ENCODE peak calls at places on chromosomes 1 and 21, in ten cellular contexts. One of them, this sample, is unnamed.

GRCh38 chr21:35328856-35329455 is 279.9 kb upstream of the RUNX1 start:
- DNase-seq in ELR: no peak
- DNase-seq in stimulated activated CD8-positive, alpha-beta memory T cell treated with anti-CD3 and anti-CD28 coated beads, Interleukin-7, amount 100 ng/mL, for 24 hours: no peak
- DNase-seq in NCI-H774: no peak
- DNase-seq in effector memory CD4-positive, alpha-beta T cell: no peak
- DNase-seq in NCI-H2029 treated with DMSO at 0.1 percent for 48 hours: peak
- DNase-seq in left ventricle myocardium inferior: no peak
- DNase-seq in cardiac fibroblast: no peak
- DNase-seq in PC-9: no peak
- DNase-seq in AG08396: no peak
- DNase-seq in this sample: peak

GRCh38 chr1:63780541-63780940 is 6.7 kb downstream of the ROR1 start:
- DNase-seq in ELR: no peak
- DNase-seq in stimulated activated CD8-positive, alpha-beta memory T cell treated with anti-CD3 and anti-CD28 coated beads, Interleukin-7, amount 100 ng/mL, for 24 hours: no peak
- DNase-seq in NCI-H774: no peak
- DNase-seq in effector memory CD4-positive, alpha-beta T cell: no peak
- DNase-seq in NCI-H2029 treated with DMSO at 0.1 percent for 48 hours: no peak
- DNase-seq in left ventricle myocardium inferior: no peak
- DNase-seq in cardiac fibroblast: no peak
- DNase-seq in PC-9: no peak
- DNase-seq in AG08396: no peak
- DNase-seq in this sample: no peak

GRCh38 chr1:219467524-219467923 is 145.4 kb downstream of the ZC3H11B start:
- DNase-seq in ELR: no peak
- DNase-seq in stimulated activated CD8-positive, alpha-beta memory T cell treated with anti-CD3 and anti-CD28 coated beads, Interleukin-7, amount 100 ng/mL, for 24 hours: no peak
- DNase-seq in NCI-H774: no peak
- DNase-seq in effector memory CD4-positive, alpha-beta T cell: no peak
- DNase-seq in NCI-H2029 treated with DMSO at 0.1 percent for 48 hours: no peak
- DNase-seq in left ventricle myocardium inferior: no peak
- DNase-seq in cardiac fibroblast: no peak
- DNase-seq in PC-9: no peak
- DNase-seq in AG08396: peak
- DNase-seq in this sample: no peak

GRCh38 chr1:162056043-162056442 is 13.4 kb upstream of the NOS1AP start:
- DNase-seq in ELR: peak
- DNase-seq in stimulated activated CD8-positive, alpha-beta memory T cell treated with anti-CD3 and anti-CD28 coated beads, Interleukin-7, amount 100 ng/mL, for 24 hours: no peak
- DNase-seq in NCI-H774: peak
- DNase-seq in effector memory CD4-positive, alpha-beta T cell: no peak
- DNase-seq in NCI-H2029 treated with DMSO at 0.1 percent for 48 hours: peak
- DNase-seq in left ventricle myocardium inferior: peak
- DNase-seq in cardiac fibroblast: peak
- DNase-seq in PC-9: peak
- DNase-seq in AG08396: peak
- DNase-seq in this sample: peak

GRCh38 chr1:180290265-180291001 is 60.4 kb downstream of the LHX4 start:
- DNase-seq in ELR: no peak
- DNase-seq in stimulated activated CD8-positive, alpha-beta memory T cell treated with anti-CD3 and anti-CD28 coated beads, Interleukin-7, amount 100 ng/mL, for 24 hours: no peak
- DNase-seq in NCI-H774: no peak
- DNase-seq in effector memory CD4-positive, alpha-beta T cell: no peak
- DNase-seq in NCI-H2029 treated with DMSO at 0.1 percent for 48 hours: no peak
- DNase-seq in left ventricle myocardium inferior: no peak
- DNase-seq in cardiac fibroblast: no peak
- DNase-seq in PC-9: no peak
- DNase-seq in AG08396: no peak
- DNase-seq in this sample: no peak

GRCh38 chr21:45288441-45288841 is 746 bp upstream of the POFUT2 start:
- DNase-seq in ELR: no peak
- DNase-seq in stimulated activated CD8-positive, alpha-beta memory T cell treated with anti-CD3 and anti-CD28 coated beads, Interleukin-7, amount 100 ng/mL, for 24 hours: no peak
- DNase-seq in NCI-H774: no peak
- DNase-seq in effector memory CD4-positive, alpha-beta T cell: no peak
- DNase-seq in NCI-H2029 treated with DMSO at 0.1 percent for 48 hours: no peak
- DNase-seq in left ventricle myocardium inferior: no peak
- DNase-seq in cardiac fibroblast: no peak
- DNase-seq in PC-9: no peak
- DNase-seq in AG08396: no peak
- DNase-seq in this sample: no peak

GRCh38 chr1:225458222-225458631 is 30.4 kb upstream of the LBR start:
- DNase-seq in ELR: no peak
- DNase-seq in stimulated activated CD8-positive, alpha-beta memory T cell treated with anti-CD3 and anti-CD28 coated beads, Interleukin-7, amount 100 ng/mL, for 24 hours: no peak
- DNase-seq in NCI-H774: no peak
- DNase-seq in effector memory CD4-positive, alpha-beta T cell: no peak
- DNase-seq in NCI-H2029 treated with DMSO at 0.1 percent for 48 hours: no peak
- DNase-seq in left ventricle myocardium inferior: no peak
- DNase-seq in cardiac fibroblast: peak
- DNase-seq in PC-9: no peak
- DNase-seq in AG08396: no peak
- DNase-seq in this sample: no peak

GRCh38 chr1:17597651-17598050 is 58.2 kb downstream of the ARHGEF10L start:
- DNase-seq in ELR: no peak
- DNase-seq in stimulated activated CD8-positive, alpha-beta memory T cell treated with anti-CD3 and anti-CD28 coated beads, Interleukin-7, amount 100 ng/mL, for 24 hours: no peak
- DNase-seq in NCI-H774: no peak
- DNase-seq in effector memory CD4-positive, alpha-beta T cell: no peak
- DNase-seq in NCI-H2029 treated with DMSO at 0.1 percent for 48 hours: no peak
- DNase-seq in left ventricle myocardium inferior: no peak
- DNase-seq in cardiac fibroblast: no peak
- DNase-seq in PC-9: no peak
- DNase-seq in AG08396: no peak
- DNase-seq in this sample: no peak

GRCh38 chr1:212470059-212470458 is 37.3 kb downstream of the NENF start:
- DNase-seq in ELR: peak
- DNase-seq in stimulated activated CD8-positive, alpha-beta memory T cell treated with anti-CD3 and anti-CD28 coated beads, Interleukin-7, amount 100 ng/mL, for 24 hours: no peak
- DNase-seq in NCI-H774: no peak
- DNase-seq in effector memory CD4-positive, alpha-beta T cell: no peak
- DNase-seq in NCI-H2029 treated with DMSO at 0.1 percent for 48 hours: no peak
- DNase-seq in left ventricle myocardium inferior: peak
- DNase-seq in cardiac fibroblast: peak
- DNase-seq in PC-9: peak
- DNase-seq in AG08396: peak
- DNase-seq in this sample: no peak

GRCh38 chr1:26142165-26142564 is 16.7 kb upstream of the FAM110D start:
- DNase-seq in ELR: no peak
- DNase-seq in stimulated activated CD8-positive, alpha-beta memory T cell treated with anti-CD3 and anti-CD28 coated beads, Interleukin-7, amount 100 ng/mL, for 24 hours: no peak
- DNase-seq in NCI-H774: no peak
- DNase-seq in effector memory CD4-positive, alpha-beta T cell: no peak
- DNase-seq in NCI-H2029 treated with DMSO at 0.1 percent for 48 hours: no peak
- DNase-seq in left ventricle myocardium inferior: no peak
- DNase-seq in cardiac fibroblast: no peak
- DNase-seq in PC-9: no peak
- DNase-seq in AG08396: no peak
- DNase-seq in this sample: no peak

GRCh38 chr1:3060601-3061551 is 8.1 kb upstream of the PRDM16 start:
- DNase-seq in ELR: no peak
- DNase-seq in stimulated activated CD8-positive, alpha-beta memory T cell treated with anti-CD3 and anti-CD28 coated beads, Interleukin-7, amount 100 ng/mL, for 24 hours: no peak
- DNase-seq in NCI-H774: no peak
- DNase-seq in effector memory CD4-positive, alpha-beta T cell: no peak
- DNase-seq in NCI-H2029 treated with DMSO at 0.1 percent for 48 hours: no peak
- DNase-seq in left ventricle myocardium inferior: no peak
- DNase-seq in cardiac fibroblast: no peak
- DNase-seq in PC-9: no peak
- DNase-seq in AG08396: peak
- DNase-seq in this sample: no peak

GRCh38 chr1:22031214-22031962 is 21.1 kb upstream of the CDC42 start:
- DNase-seq in ELR: no peak
- DNase-seq in stimulated activated CD8-positive, alpha-beta memory T cell treated with anti-CD3 and anti-CD28 coated beads, Interleukin-7, amount 100 ng/mL, for 24 hours: no peak
- DNase-seq in NCI-H774: no peak
- DNase-seq in effector memory CD4-positive, alpha-beta T cell: no peak
- DNase-seq in NCI-H2029 treated with DMSO at 0.1 percent for 48 hours: no peak
- DNase-seq in left ventricle myocardium inferior: no peak
- DNase-seq in cardiac fibroblast: peak
- DNase-seq in PC-9: no peak
- DNase-seq in AG08396: no peak
- DNase-seq in this sample: no peak

GRCh38 chr1:227950735-227951224 is 3.0 kb upstream of the WNT9A start:
- DNase-seq in ELR: no peak
- DNase-seq in stimulated activated CD8-positive, alpha-beta memory T cell treated with anti-CD3 and anti-CD28 coated beads, Interleukin-7, amount 100 ng/mL, for 24 hours: no peak
- DNase-seq in NCI-H774: no peak
- DNase-seq in effector memory CD4-positive, alpha-beta T cell: no peak
- DNase-seq in NCI-H2029 treated with DMSO at 0.1 percent for 48 hours: no peak
- DNase-seq in left ventricle myocardium inferior: no peak
- DNase-seq in cardiac fibroblast: no peak
- DNase-seq in PC-9: no peak
- DNase-seq in AG08396: no peak
- DNase-seq in this sample: no peak

GRCh38 chr1:211332839-211333238 is 6.2 kb downstream of the TRAF5 start:
- DNase-seq in ELR: peak
- DNase-seq in stimulated activated CD8-positive, alpha-beta memory T cell treated with anti-CD3 and anti-CD28 coated beads, Interleukin-7, amount 100 ng/mL, for 24 hours: no peak
- DNase-seq in NCI-H774: no peak
- DNase-seq in effector memory CD4-positive, alpha-beta T cell: no peak
- DNase-seq in NCI-H2029 treated with DMSO at 0.1 percent for 48 hours: no peak
- DNase-seq in left ventricle myocardium inferior: no peak
- DNase-seq in cardiac fibroblast: peak
- DNase-seq in PC-9: no peak
- DNase-seq in AG08396: no peak
- DNase-seq in this sample: no peak

GRCh38 chr21:26437326-26438009 is 135.6 kb downstream of the CYYR1 start:
- DNase-seq in ELR: no peak
- DNase-seq in stimulated activated CD8-positive, alpha-beta memory T cell treated with anti-CD3 and anti-CD28 coated beads, Interleukin-7, amount 100 ng/mL, for 24 hours: no peak
- DNase-seq in NCI-H774: no peak
- DNase-seq in effector memory CD4-positive, alpha-beta T cell: no peak
- DNase-seq in NCI-H2029 treated with DMSO at 0.1 percent for 48 hours: no peak
- DNase-seq in left ventricle myocardium inferior: no peak
- DNase-seq in cardiac fibroblast: peak
- DNase-seq in PC-9: no peak
- DNase-seq in AG08396: no peak
- DNase-seq in this sample: no peak